ENCODE peak calls at places on chromosomes 7 and 10, in four cellular contexts. One of them, this sample, is unnamed.

GRCh38 chr10:22351131-22351703 is 5.9 kb downstream of the SPAG6 start:
- DNase-seq in heart left ventricle: no peak
- DNase-seq in left lung: no peak
- DNase-seq in bronchial epithelial cell: no peak
- DNase-seq in this sample: no peak

GRCh38 chr7:842436-843031 is 10.3 kb downstream of the SUN1 start:
- DNase-seq in heart left ventricle: no peak
- DNase-seq in left lung: peak; percentile 54
- DNase-seq in bronchial epithelial cell: no peak
- DNase-seq in this sample: no peak

GRCh38 chr10:131452926-131453771 is 141.6 kb upstream of the TCERG1L start:
- DNase-seq in heart left ventricle: no peak
- DNase-seq in left lung: peak; percentile 64
- DNase-seq in bronchial epithelial cell: no peak
- DNase-seq in this sample: no peak

GRCh38 chr10:107971411-107971810 is 806.9 kb upstream of the SORCS1 start:
- DNase-seq in heart left ventricle: no peak
- DNase-seq in left lung: no peak
- DNase-seq in bronchial epithelial cell: peak; percentile 92
- DNase-seq in this sample: no peak

GRCh38 chr7:96178581-96178980 is 143.3 kb downstream of the SLC25A13 start:
- DNase-seq in heart left ventricle: no peak
- DNase-seq in left lung: no peak
- DNase-seq in bronchial epithelial cell: peak; percentile 84
- DNase-seq in this sample: no peak

GRCh38 chr7:44976040-44976745 is 2.6 kb downstream of the MYO1G start:
- DNase-seq in heart left ventricle: no peak
- DNase-seq in left lung: no peak
- DNase-seq in bronchial epithelial cell: no peak
- DNase-seq in this sample: no peak

GRCh38 chr10:115063702-115064479 is 29.3 kb upstream of the ATRNL1 start:
- DNase-seq in heart left ventricle: no peak
- DNase-seq in left lung: no peak
- DNase-seq in bronchial epithelial cell: no peak
- DNase-seq in this sample: no peak

GRCh38 chr7:50821457-50821977 is 38.8 kb upstream of the GRB10 start:
- DNase-seq in heart left ventricle: no peak
- DNase-seq in left lung: no peak
- DNase-seq in bronchial epithelial cell: peak; percentile 49
- DNase-seq in this sample: no peak

GRCh38 chr10:52308251-52309031 is 5.6 kb upstream of the DKK1 start:
- DNase-seq in heart left ventricle: peak; percentile 65
- DNase-seq in left lung: peak; percentile 67
- DNase-seq in bronchial epithelial cell: peak; percentile 55
- DNase-seq in this sample: peak; percentile 7

DNA sequence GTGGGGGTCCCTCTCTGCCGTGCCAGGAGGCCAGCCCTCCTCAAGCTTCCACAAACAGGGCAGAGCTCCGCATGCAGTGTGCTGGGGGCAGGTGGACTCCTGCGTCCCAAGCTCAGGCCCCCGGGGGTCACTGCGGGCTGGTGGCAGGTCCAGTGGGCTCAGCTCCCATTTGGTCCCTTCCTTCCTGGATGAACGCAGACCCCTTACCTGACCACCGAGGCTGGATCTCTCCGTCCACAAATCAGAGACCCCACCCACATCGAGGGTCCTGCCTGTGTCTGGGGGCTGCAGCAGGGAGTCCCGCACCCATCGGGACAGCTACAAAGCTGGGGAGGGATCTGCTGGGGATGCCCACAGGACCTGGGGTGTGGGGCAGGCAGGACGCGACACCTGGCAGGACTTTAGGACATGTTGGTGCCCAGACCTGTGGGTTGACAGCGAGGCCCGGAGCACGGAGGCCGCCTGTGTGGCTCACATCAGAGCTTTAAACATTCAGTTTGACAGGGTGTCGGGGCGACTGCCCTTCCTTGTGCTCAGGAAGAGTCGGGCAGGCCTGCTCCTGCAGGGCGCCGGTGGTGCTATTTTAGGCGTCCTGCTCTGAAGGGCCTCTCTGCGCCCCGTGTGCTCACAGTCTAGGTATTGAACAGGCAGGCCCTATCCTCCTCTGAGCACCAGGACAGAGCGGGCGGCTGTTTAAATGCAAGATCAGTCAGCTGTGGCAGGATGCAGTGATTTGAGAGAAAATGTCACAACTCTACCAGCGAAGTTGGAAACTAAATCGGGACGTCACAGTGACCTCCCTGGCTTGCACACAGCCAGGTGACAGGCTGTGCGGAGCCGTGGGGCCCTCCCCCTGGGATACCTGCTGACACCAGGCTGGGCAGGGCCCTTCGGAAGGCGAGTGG is 15.9 kb upstream of the CFAP46 start:
- DNase-seq in heart left ventricle: no peak
- DNase-seq in left lung: peak; percentile 67
- DNase-seq in bronchial epithelial cell: no peak
- DNase-seq in this sample: no peak
- TF ChIP-seq CTCF in heart left ventricle: no peak
- TF ChIP-seq CTCF in left lung: no peak
- TF ChIP-seq CTCF in bronchial epithelial cell: no peak
- TF ChIP-seq CTCF in this sample: no peak

GRCh38 chr7:33191326-33191725 is 62.0 kb downstream of the BBS9 start:
- DNase-seq in heart left ventricle: no peak
- DNase-seq in left lung: no peak
- DNase-seq in bronchial epithelial cell: peak; percentile 7
- DNase-seq in this sample: no peak
- H3K4me3 ChIP-seq in heart left ventricle: no peak overlapping the region
- H3K4me3 ChIP-seq in left lung: no peak overlapping the region
- H3K4me3 ChIP-seq in bronchial epithelial cell: no peak overlapping the region
- H3K4me3 ChIP-seq in this sample: no peak overlapping the region

DNA sequence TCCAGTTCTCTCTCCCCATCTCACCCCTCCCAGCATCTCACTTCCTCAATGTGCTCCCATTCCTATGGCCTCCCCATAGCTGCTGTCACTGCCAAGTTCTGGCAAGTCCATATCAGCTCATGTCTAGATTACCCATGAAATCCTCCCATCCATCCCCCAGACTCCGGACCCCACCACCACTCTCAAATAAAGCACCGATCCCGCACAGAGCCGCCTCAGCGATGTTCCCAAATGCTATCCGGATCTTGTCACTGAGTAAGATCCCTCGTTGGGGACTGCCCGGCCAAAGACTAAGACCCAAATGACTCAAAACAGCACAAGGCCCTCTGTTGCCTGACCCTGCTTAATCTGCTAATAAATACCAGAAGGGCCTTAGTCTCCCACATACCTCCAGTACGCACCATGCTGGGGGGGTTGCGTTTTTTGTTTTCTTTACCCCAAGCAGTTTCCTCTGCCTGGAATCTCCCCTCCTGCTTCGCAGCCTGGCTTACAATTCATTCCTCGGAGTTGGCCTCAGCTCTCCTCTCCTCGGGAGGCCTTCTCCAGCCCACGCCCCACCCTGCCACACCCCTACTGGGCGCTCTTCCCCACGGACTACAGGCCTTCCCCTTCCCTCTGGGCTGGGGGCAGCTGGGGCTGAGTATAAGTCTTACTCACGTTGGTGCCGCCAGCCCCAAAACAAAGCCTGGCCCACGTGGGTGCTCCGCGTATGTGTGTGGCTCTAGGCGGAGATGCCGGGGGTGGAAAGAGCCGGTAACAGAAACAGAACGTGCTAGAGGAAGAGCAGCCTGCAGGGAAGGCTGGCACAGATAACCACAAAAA is 1.8 kb upstream of the DUSP5 start:
- DNase-seq in heart left ventricle: peak; percentile 71
- DNase-seq in left lung: peak; percentile 80
- DNase-seq in bronchial epithelial cell: peak; percentile 61
- DNase-seq in this sample: no peak
- TF ChIP-seq CTCF in heart left ventricle: no peak
- TF ChIP-seq CTCF in left lung: no peak
- TF ChIP-seq CTCF in bronchial epithelial cell: no peak
- TF ChIP-seq CTCF in this sample: no peak

GRCh38 chr10:126375299-126375698 is 13.0 kb downstream of the ADAM12 start:
- DNase-seq in heart left ventricle: no peak
- DNase-seq in left lung: no peak
- DNase-seq in bronchial epithelial cell: no peak
- DNase-seq in this sample: no peak

GRCh38 chr10:126373982-126374381 is 14.3 kb downstream of the ADAM12 start:
- DNase-seq in heart left ventricle: no peak
- DNase-seq in left lung: no peak
- DNase-seq in bronchial epithelial cell: peak; percentile 60
- DNase-seq in this sample: no peak

GRCh38 chr10:126376956-126377355 is 11.3 kb downstream of the ADAM12 start:
- DNase-seq in heart left ventricle: no peak
- DNase-seq in left lung: no peak
- DNase-seq in bronchial epithelial cell: peak; percentile 78
- DNase-seq in this sample: no peak

GRCh38 chr10:126374435-126374834 is 13.8 kb downstream of the ADAM12 start:
- DNase-seq in heart left ventricle: no peak
- DNase-seq in left lung: no peak
- DNase-seq in bronchial epithelial cell: no peak
- DNase-seq in this sample: no peak

GRCh38 chr10:126375926-126376554 is 12.2 kb downstream of the ADAM12 start:
- DNase-seq in heart left ventricle: no peak
- DNase-seq in left lung: no peak
- DNase-seq in bronchial epithelial cell: peak; percentile 82
- DNase-seq in this sample: no peak
- H3K4me3 ChIP-seq in heart left ventricle: no peak overlapping the region
- H3K4me3 ChIP-seq in left lung: no peak overlapping the region
- H3K4me3 ChIP-seq in bronchial epithelial cell: no peak overlapping the region
- H3K4me3 ChIP-seq in this sample: no peak overlapping the region

GRCh38 chr10:124827474-124827873 is 25.9 kb downstream of the ABRAXAS2 start:
- DNase-seq in heart left ventricle: no peak
- DNase-seq in left lung: no peak
- DNase-seq in bronchial epithelial cell: peak; percentile 39
- DNase-seq in this sample: peak; percentile 17
- TF ChIP-seq CTCF in heart left ventricle: peak; percentile 59
- TF ChIP-seq CTCF in left lung: peak; percentile 43
- TF ChIP-seq CTCF in bronchial epithelial cell: peak; percentile 39
- TF ChIP-seq CTCF in this sample: peak; percentile 42

GRCh38 chr10:60138842-60139241 is 232.5 kb upstream of the CCDC6 start:
- DNase-seq in heart left ventricle: no peak
- DNase-seq in left lung: no peak
- DNase-seq in bronchial epithelial cell: no peak
- DNase-seq in this sample: no peak

GRCh38 chr10:60137292-60137992 is 231.1 kb upstream of the CCDC6 start:
- DNase-seq in heart left ventricle: no peak
- DNase-seq in left lung: no peak
- DNase-seq in bronchial epithelial cell: peak; percentile 26
- DNase-seq in this sample: no peak

GRCh38 chr10:60139798-60140566 is 233.6 kb upstream of the CCDC6 start:
- DNase-seq in heart left ventricle: no peak
- DNase-seq in left lung: no peak
- DNase-seq in bronchial epithelial cell: peak; percentile 85
- DNase-seq in this sample: no peak

GRCh38 chr10:60139290-60139689 is 232.9 kb upstream of the CCDC6 start:
- DNase-seq in heart left ventricle: no peak
- DNase-seq in left lung: no peak
- DNase-seq in bronchial epithelial cell: no peak
- DNase-seq in this sample: no peak

GRCh38 chr10:60138026-60138425 is 231.7 kb upstream of the CCDC6 start:
- DNase-seq in heart left ventricle: no peak
- DNase-seq in left lung: no peak
- DNase-seq in bronchial epithelial cell: no peak
- DNase-seq in this sample: no peak
- H3K4me3 ChIP-seq in heart left ventricle: no peak overlapping the region
- H3K4me3 ChIP-seq in left lung: no peak overlapping the region
- H3K4me3 ChIP-seq in bronchial epithelial cell: no peak overlapping the region
- H3K4me3 ChIP-seq in this sample: no peak overlapping the region